ENCODE peak calls at places on chromosomes 11 and 22, in four cellular contexts. N, R, W and A are unnamed samples.

GRCh38 chr22:36323182-36323854 is 64.4 kb downstream of the MYH9 start:
- DNase-seq in R (no peak), N (peak; percentile 59), W (no peak), A (peak; percentile 84)

GRCh38 chr11:2118674-2119073 is 20.5 kb downstream of the IGF2 start:
- DNase-seq in N (no peak), R (no peak), W (no peak), A (no peak)

GRCh38 chr11:64804346-64805210 is 1.6 kb upstream of the MAP4K2 start:
- DNase-seq in R (no peak), N (no peak), W (no peak), A (no peak)

GRCh38 chr11:64885367-64886286 is 7.2 kb upstream of the EHD1 start:
- DNase-seq in R (peak; percentile 37), W (peak; percentile 58), N (no peak), A (no peak)

GRCh38 chr22:23495614-23496444 is 84.3 kb downstream of the IGLL1 start:
- DNase-seq in N (no peak), W (no peak), R (no peak), A (no peak)

GRCh38 chr22:17972385-17973181 is 51.8 kb downstream of the MICAL3 start:
- DNase-seq in W (no peak), R (no peak), N (no peak), A (no peak)

GRCh38 chr11:27722117-27722844 is 22.0 kb upstream of the BDNF start:
- DNase-seq in R (no peak), W (no peak), N (no peak), A (no peak)

GRCh38 chr11:27201454-27202302 is 161.1 kb downstream of the BBOX1 start:
- DNase-seq in R (peak; percentile 97), W (peak; percentile 71), N (peak; percentile 79), A (peak; percentile 59)

GRCh38 chr11:117600261-117600783 is 196.7 kb downstream of the DSCAML1 start:
- DNase-seq in R (no peak), W (no peak), N (no peak), A (no peak)

GRCh38 chr11:5967708-5968107 is 586 bp downstream of the OR56A5 start:
- DNase-seq in N (no peak), R (no peak), W (no peak), A (no peak)

GRCh38 chr11:84384637-84385227 is 1098.6 kb upstream of the CCDC90B start:
- DNase-seq in R (peak; percentile 32), W (peak; percentile 27), N (peak; percentile 25), A (peak; percentile 33)

GRCh38 chr11:45285931-45286632 is at the start of gene SYT13:
- DNase-seq in W (no peak), N (no peak), R (peak; percentile 85), A (no peak)

GRCh38 chr11:99419991-99420390 is 399.2 kb downstream of the CNTN5 start:
- DNase-seq in N (no peak), R (no peak), W (no peak), A (no peak)

GRCh38 chr11:795638-796564 is 2.2 kb downstream of the SLC25A22 start:
- DNase-seq in R (peak; percentile 78), N (peak; percentile 55), W (peak; percentile 66), A (peak; percentile 81)

GRCh38 chr22:29724843-29725242 is 5.0 kb downstream of the CABP7 start:
- DNase-seq in N (no peak), W (no peak), R (no peak), A (no peak)

GRCh38 chr22:29720824-29721323 is 1.1 kb downstream of the CABP7 start:
- DNase-seq in R (no peak), N (no peak), W (no peak), A (no peak)

GRCh38 chr22:29722151-29722550 is 2.3 kb downstream of the CABP7 start:
- DNase-seq in N (no peak), R (no peak), W (no peak), A (no peak)

GRCh38 chr22:29723766-29724165 is 4.0 kb downstream of the CABP7 start:
- DNase-seq in W (no peak), N (no peak), R (no peak), A (no peak)

DNA sequence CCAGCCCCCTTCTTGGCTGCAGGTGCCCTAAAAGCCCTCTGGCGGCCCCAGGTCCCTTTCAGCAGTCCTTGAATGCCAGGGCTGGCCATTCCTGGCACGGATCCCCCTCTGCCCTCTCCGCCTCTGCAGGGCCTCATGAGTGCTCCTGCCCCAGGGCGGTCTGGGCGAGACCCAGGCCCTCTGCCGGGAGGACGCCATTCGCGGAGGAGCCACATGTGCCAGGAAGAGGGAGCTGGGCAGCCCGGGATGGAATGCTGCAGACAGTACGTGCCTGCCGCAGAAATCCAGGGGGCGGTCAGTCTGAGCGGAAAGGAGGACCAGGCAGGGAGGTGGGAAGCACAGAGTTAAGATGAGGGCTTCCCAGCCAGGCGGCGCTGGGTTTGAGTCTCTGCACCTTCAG is 2.8 kb downstream of the CABP7 start:
- DNase-seq in R (no peak), N (no peak), W (no peak), A (no peak)
- H3K27me3 ChIP-seq in R (peaks cover 28% of the 10 kb centered on the region), N (no peaks in the 10 kb centered on the region), W (no peaks in the 10 kb centered on the region), A (no peaks in the 10 kb centered on the region)

GRCh38 chr11:20360650-20361049 is 2.9 kb upstream of the HTATIP2 start:
- DNase-seq in W (no peak), R (no peak), N (no peak), A (peak; percentile 34)

GRCh38 chr11:20363500-20364411 is at the start of gene HTATIP2:
- DNase-seq in N (no peak), R (peak; percentile 84), W (peak; percentile 88), A (peak; percentile 59)

GRCh38 chr11:20364412-20364792 is 888 bp downstream of the HTATIP2 start:
- DNase-seq in R (no peak), N (no peak), W (peak; percentile 39), A (no peak)

GRCh38 chr11:20363149-20363499 is 390 bp upstream of the HTATIP2 start:
- DNase-seq in R (no peak), W (no peak), N (no peak), A (no peak)

DNA sequence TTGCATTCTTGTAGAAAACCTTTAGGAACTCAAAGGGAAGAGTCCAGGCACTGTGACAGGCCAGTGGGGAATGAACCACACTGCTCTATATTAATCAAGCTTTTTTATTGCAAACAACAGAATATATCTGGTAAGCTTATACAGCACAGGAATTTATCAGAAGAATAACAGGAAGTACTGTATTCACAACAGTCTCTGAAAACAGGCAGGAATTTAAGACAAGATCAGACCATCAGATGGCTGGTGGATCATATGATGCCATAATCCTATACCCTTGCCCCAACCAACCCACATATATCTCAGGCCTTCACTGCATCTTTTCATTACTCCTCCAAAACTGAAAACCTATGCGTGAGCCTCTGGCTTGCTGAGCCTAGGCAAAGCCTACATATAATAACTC is 1.0 kb upstream of the HTATIP2 start:
- DNase-seq in N (no peak), R (no peak), W (no peak), A (no peak)
- H3K4me3 ChIP-seq in N (no peak overlapping the region), R (no peak overlapping the region), W (no peak overlapping the region), A (no peak overlapping the region)

GRCh38 chr11:120131941-120132644 is 5.8 kb downstream of the TRIM29 start:
- DNase-seq in W (no peak), N (no peak), R (peak; percentile 53), A (no peak)

GRCh38 chr11:120130991-120131760 is 6.7 kb downstream of the TRIM29 start:
- DNase-seq in R (no peak), W (no peak), N (peak; percentile 6), A (no peak)

GRCh38 chr11:120133216-120134105 is 4.5 kb downstream of the TRIM29 start:
- DNase-seq in W (no peak), R (peak; percentile 15), N (peak; percentile 7), A (no peak)

GRCh38 chr11:120134106-120134930 is 3.6 kb downstream of the TRIM29 start:
- DNase-seq in W (no peak), N (peak; percentile 8), R (peak; percentile 14), A (no peak)

GRCh38 chr11:120132645-120133185 is 5.2 kb downstream of the TRIM29 start:
- DNase-seq in R (no peak), N (no peak), W (no peak), A (no peak)
- H3K27me3 ChIP-seq in R (no peaks in the 10 kb centered on the region), N (no peaks in the 10 kb centered on the region), W (peaks cover 31% of the 10 kb centered on the region), A (no peaks in the 10 kb centered on the region)

GRCh38 chr11:46698597-46698996 is 1.8 kb downstream of the ARHGAP1 start:
- DNase-seq in W (peak; percentile 43), N (no peak), R (no peak), A (no peak)
- H3K4me3 ChIP-seq in W (no peak overlapping the region), N (peak overlapping the region; percentile 83), R (peak overlapping the region; percentile 98), A (no peak overlapping the region)

DNA sequence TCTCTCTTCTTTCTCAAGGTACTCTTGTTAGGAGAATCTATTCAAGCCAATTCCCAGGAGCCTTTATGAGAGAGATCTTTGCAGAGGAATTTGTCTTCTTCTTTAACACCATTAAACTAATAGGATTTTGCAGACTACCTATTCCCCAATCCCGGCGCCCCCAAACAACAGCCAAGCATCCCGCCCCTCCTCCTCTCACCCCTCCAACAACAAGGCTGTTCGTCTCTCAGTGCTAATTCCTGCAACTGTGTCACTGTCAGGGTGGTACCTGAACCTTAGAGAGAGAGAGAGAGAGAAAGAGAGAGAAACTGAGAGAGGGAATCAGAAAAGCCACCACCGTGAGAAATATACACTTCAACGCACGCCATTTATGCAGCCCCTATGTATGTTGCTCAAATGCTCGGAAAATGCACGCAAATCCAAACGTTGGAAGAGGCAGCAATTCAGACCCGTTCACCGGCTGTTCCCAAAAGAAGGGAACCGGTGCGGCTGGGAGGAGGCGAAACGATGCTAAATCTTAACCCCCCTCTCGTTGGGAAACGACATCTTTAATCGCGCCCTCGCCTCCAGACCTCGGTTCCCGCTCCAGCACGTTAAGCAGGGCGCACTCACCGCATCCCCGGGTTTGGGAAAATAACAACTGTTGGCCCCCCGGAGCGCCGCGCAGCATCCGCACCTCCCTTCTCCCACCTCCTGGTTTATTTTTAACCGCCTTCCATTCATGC is 943 bp downstream of the KCNA4 start:
- DNase-seq in W (no peak), N (no peak), R (no peak), A (no peak)
- H3K27me3 ChIP-seq in W (no peaks in the 10 kb centered on the region), N (no peaks in the 10 kb centered on the region), R (peaks cover 17% of the 10 kb centered on the region), A (no peaks in the 10 kb centered on the region)